ENCODE peak calls at places on chromosome 2, in six cellular contexts. L is K562, M is GM12878, B is GM12892, N is H1, R is HepG2. U is an unnamed sample.

GRCh38 chr2:74550231-74550630 is 3.5 kb downstream of the LOXL3 start:
- DNase-seq in M (no peak), N (no peak), B (no peak), L (no peak), R (no peak), U (no peak)

GRCh38 chr2:121346886-121347285 is 61.9 kb upstream of the TFCP2L1 start:
- DNase-seq in R (no peak), L (no peak), B (no peak), N (no peak), M (no peak), U (no peak)

GRCh38 chr2:20235655-20236302 is 10.8 kb upstream of the SDC1 start:
- DNase-seq in L (no peak), M (no peak), R (no peak), N (peak), B (no peak), U (no peak)

GRCh38 chr2:6968319-6969100 is 51.3 kb downstream of the RNF144A start:
- DNase-seq in R (peak), L (no peak), N (no peak), M (no peak), B (no peak), U (no peak)

GRCh38 chr2:224025874-224026273 is 13.2 kb downstream of the SERPINE2 start:
- DNase-seq in R (no peak), N (no peak), L (peak), B (no peak), M (peak), U (no peak)

GRCh38 chr2:71220743-71221142 is 6.2 kb downstream of the PAIP2B start:
- DNase-seq in M (no peak), N (no peak), B (no peak), L (no peak), R (no peak), U (no peak)

GRCh38 chr2:31729442-31730092 is 148.8 kb upstream of the SRD5A2 start:
- DNase-seq in N (no peak), R (peak), M (peak), B (no peak), L (peak), U (peak)

GRCh38 chr2:65377556-65378307 is 54.7 kb downstream of the SPRED2 start:
- DNase-seq in L (peak), M (no peak), B (no peak), N (no peak), R (no peak), U (no peak)

GRCh38 chr2:96083064-96083889 is 33.1 kb downstream of the ADRA2B start:
- DNase-seq in B (no peak), M (no peak), N (peak), L (no peak), R (no peak), U (no peak)

GRCh38 chr2:130374587-130375290 is 18.9 kb downstream of the PTPN18 start:
- DNase-seq in M (no peak), R (no peak), N (no peak), L (peak), B (no peak), U (no peak)

GRCh38 chr2:69386789-69387734 is at the start of gene GFPT1:
- DNase-seq in N (peak), R (peak), B (peak), L (peak), M (peak), U (peak)
- TF ChIP-seq POLR2A in N (peak), R (peak), B (peak), L (peak), M (peak), U (peak)

GRCh38 chr2:212891580-212891979 is 259.8 kb downstream of the IKZF2 start:
- DNase-seq in R (no peak), N (no peak), M (no peak), B (no peak), L (no peak), U (no peak)

GRCh38 chr2:212893216-212893615 is 258.2 kb downstream of the IKZF2 start:
- DNase-seq in L (no peak), R (no peak), M (no peak), N (no peak), B (no peak), U (no peak)

GRCh38 chr2:212897296-212897695 is 254.1 kb downstream of the IKZF2 start:
- DNase-seq in L (no peak), B (no peak), N (no peak), M (no peak), R (no peak), U (no peak)

GRCh38 chr2:212894026-212894425 is 257.4 kb downstream of the IKZF2 start:
- DNase-seq in N (no peak), R (no peak), M (no peak), B (no peak), L (no peak), U (no peak)

GRCh38 chr2:212892193-212892592 is 259.2 kb downstream of the IKZF2 start:
- DNase-seq in N (no peak), L (peak), B (no peak), R (peak), M (no peak), U (no peak)
- TF ChIP-seq TAF1 in N (no peak), L (no peak), B (no peak), R (no peak), M (no peak), U (no peak)

GRCh38 chr2:128473175-128474013 is 154.7 kb upstream of the HS6ST1 start:
- DNase-seq in N (peak), M (peak), B (peak), L (peak), R (no peak), U (peak)
- TF ChIP-seq POLR2AphosphoS5 in N (no peak), M (no peak), B (no peak), L (no peak), R (no peak), U (no peak)

GRCh38 chr2:196335238-196335637 is 163.9 kb upstream of the STK17B start:
- DNase-seq in N (no peak), B (no peak), L (no peak), R (no peak), M (no peak), U (no peak)

GRCh38 chr2:196336715-196337617 is 165.6 kb upstream of the STK17B start:
- DNase-seq in N (no peak), R (peak), B (no peak), L (peak), M (peak), U (no peak)

GRCh38 chr2:196338440-196338839 is 167.1 kb upstream of the STK17B start:
- DNase-seq in M (no peak), L (no peak), B (no peak), N (no peak), R (no peak), U (no peak)

GRCh38 chr2:196336206-196336605 is 164.8 kb upstream of the STK17B start:
- DNase-seq in B (no peak), L (no peak), N (no peak), M (no peak), R (no peak), U (no peak)

GRCh38 chr2:196337618-196337953 is 166.2 kb upstream of the STK17B start:
- DNase-seq in B (no peak), M (no peak), L (peak), R (no peak), N (no peak), U (no peak)
- TF ChIP-seq POLR2A in B (no peak), M (no peak), L (no peak), R (no peak), N (no peak), U (no peak)

GRCh38 chr2:47321006-47321405 is 82.0 kb upstream of the MSH2 start:
- DNase-seq in L (no peak), R (no peak), B (no peak), M (no peak), N (no peak), U (no peak)

GRCh38 chr2:47323822-47324171 is 79.2 kb upstream of the MSH2 start:
- DNase-seq in M (no peak), R (no peak), N (no peak), B (no peak), L (no peak), U (no peak)

GRCh38 chr2:47321411-47322031 is 81.4 kb upstream of the MSH2 start:
- DNase-seq in B (no peak), N (no peak), R (no peak), M (no peak), L (no peak), U (no peak)

GRCh38 chr2:47323009-47323821 is 79.7 kb upstream of the MSH2 start:
- DNase-seq in R (peak), L (peak), B (peak), M (peak), N (peak), U (peak)
- TF ChIP-seq TAF1 in R (no peak), L (no peak), B (no peak), M (no peak), N (no peak), U (no peak)

DNA sequence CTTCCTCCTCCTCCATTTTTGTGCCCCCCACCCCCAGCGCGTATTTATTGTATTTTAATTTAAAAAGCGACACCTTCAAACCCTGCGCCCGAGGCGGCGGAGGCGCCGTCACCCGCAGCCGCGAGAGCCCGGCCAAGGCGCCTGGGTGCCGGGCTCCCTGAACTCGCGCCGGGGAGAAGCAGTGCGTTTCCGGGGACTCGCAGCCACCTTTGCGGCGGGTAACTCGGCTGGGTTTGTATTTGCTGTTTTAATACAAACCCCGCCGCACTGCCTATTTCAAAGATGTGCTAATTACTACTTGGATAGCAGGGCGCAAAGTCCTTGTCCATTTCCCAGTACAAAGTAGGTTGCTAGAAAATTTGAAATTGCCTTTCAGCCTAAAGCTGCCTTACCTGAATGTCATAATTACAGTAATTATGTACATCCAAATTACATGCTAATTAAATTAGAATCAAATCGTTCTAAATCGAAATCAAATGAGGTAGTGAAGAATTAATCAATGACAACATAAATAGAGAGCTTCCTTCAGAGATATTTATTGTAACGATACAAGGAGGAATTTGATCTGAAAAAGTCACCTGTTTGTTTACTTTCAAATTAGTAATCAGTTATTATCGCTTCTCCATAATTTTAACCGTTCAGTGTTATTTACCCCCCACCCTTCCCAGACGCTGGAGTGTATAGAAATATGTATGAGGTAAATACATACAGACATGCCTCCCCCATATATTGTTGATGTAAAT is 8.0 kb downstream of the SP9 start:
- DNase-seq in B (no peak), L (no peak), R (no peak), M (no peak), N (no peak), U (no peak)
- TF ChIP-seq POLR2AphosphoS5 in B (no peak), L (no peak), R (no peak), M (no peak), N (no peak), U (no peak)

U was measured in GM12891.